ENCODE peak calls at places on chromosomes 16 and 17, in five cellular contexts. D is heart right ventricle; E is AG10803; O is CD4-positive, alpha-beta memory T cell; B is Panc1. P is an unnamed sample.

GRCh38 chr16:54620197-54620596 is 310.5 kb upstream of the IRX5 start:
- DNase-seq in D (no peak), E (no peak), O (no peak), B (no peak), P (no peak)

GRCh38 chr16:81821422-81822128 is 42.5 kb downstream of the PLCG2 start:
- DNase-seq in D (no peak), E (no peak), O (no peak), B (no peak), P (no peak)

GRCh38 chr16:1509307-1510221 is 16.4 kb downstream of the TELO2 start:
- DNase-seq in D (peak), E (no peak), O (no peak), B (no peak), P (no peak)

GRCh38 chr17:66673668-66674276 is 161.1 kb upstream of the CACNG5 start:
- DNase-seq in D (peak), E (peak), O (peak), B (no peak), P (peak)

GRCh38 chr16:46648656-46649055 is 27.5 kb upstream of the SHCBP1 start:
- DNase-seq in D (no peak), E (no peak), O (no peak), B (no peak), P (no peak)

GRCh38 chr16:58444265-58444664 is 52.0 kb downstream of the GINS3 start:
- DNase-seq in D (no peak), E (no peak), O (no peak), B (no peak), P (no peak)

GRCh38 chr16:82878466-82878865 is 251.7 kb downstream of the CDH13 start:
- DNase-seq in D (no peak), E (no peak), O (no peak), B (no peak), P (no peak)

GRCh38 chr16:63982156-63982555 is 1139.7 kb downstream of the CDH11 start:
- DNase-seq in D (no peak), E (no peak), O (no peak), B (no peak), P (no peak)

GRCh38 chr17:12899604-12900003 is 110.3 kb downstream of the ARHGAP44 start:
- DNase-seq in D (no peak), E (no peak), O (no peak), B (no peak), P (no peak)

GRCh38 chr16:83187404-83187803 is 560.6 kb downstream of the CDH13 start:
- DNase-seq in D (no peak), E (peak), O (no peak), B (no peak), P (no peak)

GRCh38 chr17:31148205-31148604 is 53.4 kb downstream of the NF1 start:
- DNase-seq in D (no peak), E (no peak), O (no peak), B (no peak), P (no peak)

GRCh38 chr17:42311240-42312034 is 23.1 kb downstream of the STAT5A start:
- DNase-seq in D (peak), E (peak), O (no peak), B (no peak), P (peak)

GRCh38 chr17:42249681-42250446 is 26.3 kb downstream of the STAT5B start:
- DNase-seq in D (no peak), E (no peak), O (peak), B (no peak), P (peak)

GRCh38 chr17:64938925-64939474 is 19.7 kb upstream of the LRRC37A3 start:
- DNase-seq in D (peak), E (peak), O (no peak), B (no peak), P (no peak)

GRCh38 chr16:54479546-54479945 is 193.0 kb upstream of the IRX3 start:
- DNase-seq in D (no peak), E (no peak), O (no peak), B (no peak), P (no peak)

GRCh38 chr16:4160663-4161436 is 44.6 kb upstream of the ADCY9 start:
- DNase-seq in D (no peak), E (peak), O (no peak), B (no peak), P (no peak)

GRCh38 chr17:66088173-66088572 is 103.8 kb downstream of the CEP112 start:
- DNase-seq in D (no peak), E (no peak), O (no peak), B (no peak), P (no peak)

GRCh38 chr16:85498607-85499006 is 114.5 kb upstream of the GSE1 start:
- DNase-seq in D (no peak), E (no peak), O (no peak), B (no peak), P (peak)

GRCh38 chr17:50213026-50214015 is 11.9 kb upstream of the COL1A1 start:
- DNase-seq in D (no peak), E (no peak), O (peak), B (no peak), P (peak)

GRCh38 chr17:58421711-58422110 is 4.4 kb upstream of the RNF43 start:
- DNase-seq in D (no peak), E (no peak), O (no peak), B (no peak), P (no peak)
- H3K4me3 ChIP-seq in D (no peak), E (no peak), O (no peak), B (no peak), P (no peak)

DNA sequence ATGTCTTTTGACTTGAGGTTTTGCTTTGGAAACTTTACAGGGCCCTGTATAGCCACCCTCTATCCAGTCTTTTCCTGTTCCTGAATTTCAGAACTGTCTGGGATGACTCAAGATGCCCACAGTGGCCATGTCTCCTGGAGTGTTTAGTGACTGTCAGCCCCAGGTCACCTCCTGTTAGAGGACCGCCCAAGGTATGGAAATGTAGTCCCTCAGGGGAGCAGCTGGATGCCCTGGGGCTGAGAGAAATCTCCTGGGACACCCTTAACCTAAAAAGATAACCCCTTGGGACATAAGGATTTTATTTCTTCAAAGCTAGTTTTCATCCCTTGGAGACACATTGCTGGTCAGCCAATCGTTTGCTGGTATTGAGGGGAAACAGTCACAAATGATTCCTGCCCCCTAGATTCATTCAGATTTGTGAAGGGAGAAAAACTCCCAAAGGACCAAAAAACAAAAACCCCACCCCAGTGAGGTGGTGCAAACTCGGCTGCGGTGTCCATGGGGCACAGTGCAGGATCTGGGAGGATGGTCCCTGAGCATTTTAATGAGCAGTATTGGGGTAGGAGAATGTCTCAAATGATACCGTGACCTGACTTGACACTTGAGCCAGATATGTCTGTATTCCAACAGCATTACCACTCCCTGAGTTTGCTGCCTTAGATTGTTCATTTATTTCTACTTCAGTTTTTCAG is 1.7 kb downstream of the ZNF267 start:
- DNase-seq in D (no peak), E (peak), O (peak), B (no peak), P (no peak)
- H3K4me3 ChIP-seq in D (peak), E (peak), O (peak), B (peak), P (peak)

GRCh38 chr17:5123343-5124124 is 7.7 kb downstream of the USP6 start:
- DNase-seq in D (peak), E (no peak), O (no peak), B (no peak), P (no peak)
- H3K4me3 ChIP-seq in D (peak), E (no peak), O (no peak), B (no peak), P (no peak)

DNA sequence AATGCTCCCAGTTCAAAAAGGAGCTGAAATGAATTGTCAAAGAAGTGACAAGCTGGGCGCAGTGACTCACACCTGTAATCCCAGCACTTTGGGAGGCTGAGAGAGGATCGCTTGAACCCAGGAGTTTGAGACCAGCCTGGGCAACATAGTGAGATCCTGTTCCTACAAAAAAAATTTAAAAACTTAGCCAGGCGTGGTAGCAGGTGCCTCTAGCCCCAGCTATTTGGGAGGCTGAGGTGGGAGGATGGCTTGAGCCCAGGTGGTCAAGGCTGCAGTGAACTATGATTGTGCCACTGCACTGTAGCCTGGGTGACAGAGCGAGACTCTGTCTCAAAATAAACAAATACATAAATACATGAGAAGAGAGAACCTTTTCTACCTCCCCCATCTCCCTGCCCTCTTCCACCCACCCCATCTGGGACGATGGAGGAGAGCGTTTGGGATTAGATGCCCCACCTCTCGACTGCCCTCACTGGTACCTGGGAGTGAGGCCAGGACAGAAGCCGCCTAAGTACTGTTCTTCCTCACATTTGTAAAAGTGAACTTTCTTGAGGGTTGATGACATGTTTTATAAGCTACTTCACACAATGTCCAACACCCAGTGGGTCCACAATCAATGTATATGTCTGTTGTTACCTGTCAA is 2.4 kb downstream of the IL4R start:
- DNase-seq in D (no peak), E (no peak), O (no peak), B (no peak), P (no peak)
- H3K4me3 ChIP-seq in D (peak), E (no peak), O (peak), B (no peak), P (no peak)

DNA sequence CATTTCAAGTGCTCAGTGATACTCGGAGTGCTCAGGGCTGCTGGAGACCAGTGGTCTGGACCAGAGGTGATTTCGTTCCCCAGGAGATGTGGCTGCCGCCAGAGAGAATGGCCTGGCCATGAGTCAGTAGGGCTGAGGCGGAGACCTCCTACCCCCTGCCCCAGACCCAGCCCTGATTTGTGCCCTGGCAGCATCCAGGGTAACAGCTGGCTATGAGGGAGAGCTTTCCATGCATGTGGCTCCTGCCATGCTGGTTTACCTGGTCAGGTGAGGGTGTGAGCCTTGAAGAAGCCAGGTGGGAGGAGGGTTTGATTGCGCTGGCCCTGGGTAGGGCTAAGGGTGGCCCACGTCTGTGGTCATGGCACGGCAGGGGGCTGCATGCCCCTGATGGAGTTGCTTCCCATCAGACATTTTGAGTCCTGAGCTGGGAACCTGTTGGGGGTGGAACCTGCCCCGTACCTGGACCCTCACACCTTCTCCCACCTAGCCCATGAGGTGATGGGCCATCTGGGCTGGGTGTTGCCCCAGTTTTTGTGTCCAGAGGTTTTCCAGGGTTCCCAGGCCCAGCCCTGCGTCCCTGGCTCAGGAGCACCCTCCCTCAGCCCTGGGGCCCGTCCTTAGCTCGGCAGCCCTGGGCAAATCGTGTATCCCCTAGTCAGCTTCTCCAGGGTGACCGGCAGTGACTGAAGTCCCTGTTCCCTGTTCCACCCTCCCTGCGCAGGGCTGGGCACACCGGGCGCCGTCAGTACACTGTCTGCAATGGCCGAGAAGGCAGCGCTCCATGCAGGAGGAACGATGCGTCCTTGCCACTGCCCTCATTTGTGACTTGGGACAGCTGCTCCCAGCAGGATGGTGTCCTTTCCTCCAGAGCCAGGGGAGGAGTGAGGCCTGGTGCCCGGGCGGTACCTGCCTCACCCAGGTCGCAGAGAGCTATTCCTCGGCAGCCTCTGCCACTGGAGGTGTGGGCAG is 9.0 kb upstream of the CSNK1D start:
- DNase-seq in D (no peak), E (no peak), O (no peak), B (no peak), P (no peak)
- H3K4me3 ChIP-seq in D (no peak), E (no peak), O (no peak), B (no peak), P (no peak)

P was measured in Jurkat, Clone E6-1.